ENCODE peak calls at places on chromosome 13, in eight cellular contexts. M, C, X, B, A, G, J and R are unnamed samples.

GRCh38 chr13:85519363-85519762 is 279.9 kb downstream of the SLITRK6 start:
- DNase-seq in M (no peak), C (no peak), X (no peak), B (no peak), A (no peak), G (no peak), J (no peak), R (no peak)

GRCh38 chr13:62973804-62974203 is 1558.2 kb upstream of the PCDH20 start:
- DNase-seq in M (no peak), C (no peak), X (no peak), B (peak), A (no peak), G (no peak), J (no peak), R (no peak)

GRCh38 chr13:26616126-26616525 is 58.6 kb downstream of the WASF3 start:
- DNase-seq in M (peak), C (peak), X (no peak), B (no peak), A (no peak), G (peak), J (no peak), R (no peak)

GRCh38 chr13:104586010-104586746 is 1520.0 kb upstream of the SLC10A2 start:
- DNase-seq in M (no peak), C (peak), X (no peak), B (no peak), A (no peak), G (peak), J (no peak), R (no peak)

GRCh38 chr13:84543976-84544375 is 661.7 kb upstream of the SLITRK1 start:
- DNase-seq in M (no peak), C (no peak), X (no peak), B (no peak), A (no peak), G (no peak), J (no peak), R (no peak)

GRCh38 chr13:113411216-113412023 is 41.9 kb downstream of the ADPRHL1 start:
- DNase-seq in M (peak), C (peak), X (peak), B (no peak), A (peak), G (peak), J (no peak), R (no peak)

GRCh38 chr13:101869553-101869952 is 417.1 kb downstream of the ITGBL1 start:
- DNase-seq in M (peak), C (peak), X (no peak), B (no peak), A (no peak), G (no peak), J (no peak), R (no peak)

GRCh38 chr13:49690133-49690989 is 925 bp downstream of the EBPL start:
- DNase-seq in M (no peak), C (peak), X (no peak), B (no peak), A (no peak), G (peak), J (no peak), R (no peak)

GRCh38 chr13:105207586-105208293 is 1327.7 kb downstream of the EFNB2 start:
- DNase-seq in M (no peak), C (no peak), X (no peak), B (no peak), A (no peak), G (peak), J (no peak), R (no peak)

GRCh38 chr13:108283110-108283509 is 13.6 kb downstream of the TNFSF13B start:
- DNase-seq in M (peak), C (no peak), X (no peak), B (no peak), A (no peak), G (peak), J (no peak), R (no peak)

GRCh38 chr13:49298903-49299605 is 51.3 kb downstream of the CDADC1 start:
- DNase-seq in M (no peak), C (no peak), X (no peak), B (no peak), A (no peak), G (no peak), J (no peak), R (no peak)

GRCh38 chr13:51783432-51784094 is 20.4 kb downstream of the DHRS12 start:
- DNase-seq in M (no peak), C (no peak), X (no peak), B (no peak), A (no peak), G (no peak), J (no peak), R (no peak)

GRCh38 chr13:106471957-106472543 is 63.4 kb downstream of the EFNB2 start:
- DNase-seq in M (peak), C (peak), X (peak), B (peak), A (peak), G (peak), J (no peak), R (no peak)

GRCh38 chr13:52103386-52103785 is 25.5 kb downstream of the NEK5 start:
- DNase-seq in M (no peak), C (no peak), X (no peak), B (no peak), A (no peak), G (no peak), J (no peak), R (no peak)

GRCh38 chr13:108328848-108329247 is 59.3 kb downstream of the TNFSF13B start:
- DNase-seq in M (no peak), C (no peak), X (no peak), B (no peak), A (no peak), G (no peak), J (no peak), R (no peak)

GRCh38 chr13:113353254-113353653 is 10.7 kb downstream of the GRTP1 start:
- DNase-seq in M (no peak), C (no peak), X (no peak), B (no peak), A (no peak), G (no peak), J (no peak), R (no peak)

GRCh38 chr13:41788552-41788951 is 172.4 kb downstream of the VWA8 start:
- DNase-seq in M (no peak), C (no peak), X (no peak), B (no peak), A (no peak), G (peak), J (no peak), R (no peak)

GRCh38 chr13:24618219-24618955 is 61.8 kb upstream of the ATP12A start:
- DNase-seq in M (no peak), C (no peak), X (no peak), B (no peak), A (no peak), G (no peak), J (peak), R (peak)

GRCh38 chr13:39317284-39317683 is 279.0 kb downstream of the NHLRC3 start:
- DNase-seq in M (peak), C (peak), X (peak), B (no peak), A (no peak), G (peak), J (no peak), R (no peak)

GRCh38 chr13:86846501-86846900 is 824.7 kb upstream of the SLITRK5 start:
- DNase-seq in M (no peak), C (peak), X (no peak), B (no peak), A (no peak), G (no peak), J (no peak), R (no peak)

GRCh38 chr13:108427355-108427754 is 157.8 kb downstream of the TNFSF13B start:
- DNase-seq in M (no peak), C (peak), X (no peak), B (no peak), A (no peak), G (no peak), J (no peak), R (no peak)

GRCh38 chr13:25420161-25420560 is 48.4 kb downstream of the ATP8A2 start:
- DNase-seq in M (no peak), C (no peak), X (no peak), B (no peak), A (no peak), G (no peak), J (no peak), R (no peak)

GRCh38 chr13:39765801-39766463 is 110.5 kb downstream of the COG6 start:
- DNase-seq in M (peak), C (peak), X (peak), B (peak), A (peak), G (peak), J (no peak), R (no peak)

GRCh38 chr13:113539176-113539575 is 45.4 kb upstream of the TFDP1 start:
- DNase-seq in M (no peak), C (no peak), X (no peak), B (peak), A (no peak), G (no peak), J (no peak), R (no peak)

GRCh38 chr13:111328111-111328802 is 7.8 kb downstream of the TEX29 start:
- DNase-seq in M (no peak), C (no peak), X (no peak), B (no peak), A (no peak), G (no peak), J (no peak), R (no peak)

GRCh38 chr13:43698743-43699142 is 88.0 kb downstream of the ENOX1 start:
- DNase-seq in M (peak), C (peak), X (no peak), B (no peak), A (no peak), G (peak), J (no peak), R (no peak)

GRCh38 chr13:100694722-100695644 is 20.4 kb upstream of the TMTC4 start:
- DNase-seq in M (peak), C (peak), X (no peak), B (no peak), A (peak), G (peak), J (no peak), R (no peak)

GRCh38 chr13:20525144-20525600 is 485 bp downstream of the CRYL1 start:
- DNase-seq in M (no peak), C (no peak), X (no peak), B (peak), A (peak), G (peak), J (no peak), R (no peak)

GRCh38 chr13:98171806-98172569 is 5.1 kb downstream of the RNF113B start:
- DNase-seq in M (peak), C (peak), X (peak), B (no peak), A (peak), G (peak), J (no peak), R (no peak)

GRCh38 chr13:80726895-80727294 is 386.0 kb upstream of the SPRY2 start:
- DNase-seq in M (no peak), C (no peak), X (no peak), B (no peak), A (no peak), G (no peak), J (no peak), R (no peak)

GRCh38 chr13:42835012-42835411 is 53.6 kb downstream of the FAM216B start:
- DNase-seq in M (no peak), C (no peak), X (no peak), B (no peak), A (no peak), G (no peak), J (no peak), R (no peak)

GRCh38 chr13:39823063-39823713 is 167.7 kb downstream of the COG6 start:
- DNase-seq in M (no peak), C (no peak), X (no peak), B (no peak), A (no peak), G (no peak), J (no peak), R (no peak)

DNA sequence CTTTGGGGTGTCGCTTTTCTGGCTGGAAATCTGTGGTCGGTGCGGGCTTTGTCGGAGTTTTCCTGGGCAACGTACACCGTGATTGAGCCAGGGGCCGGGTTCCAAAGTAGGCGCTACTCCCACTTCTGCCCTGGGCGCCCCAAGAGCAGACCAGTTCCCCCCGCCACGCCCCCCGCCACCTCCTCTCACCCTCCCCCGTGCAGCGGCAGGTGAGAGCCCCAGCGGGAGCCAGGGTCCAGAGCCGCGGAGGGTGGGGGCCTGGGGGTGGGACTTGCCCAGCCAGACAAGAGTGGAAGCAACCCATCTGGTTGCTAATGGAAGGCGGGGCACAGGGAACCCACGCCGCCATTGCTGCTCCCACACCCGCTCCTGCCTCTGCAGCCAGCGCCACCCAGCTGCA is 2195.9 kb downstream of the PCDH9 start:
- DNase-seq in M (no peak), C (no peak), X (no peak), B (no peak), A (no peak), G (no peak), J (no peak), R (no peak)
- TF ChIP-seq CTCF in M (no peak), C (no peak), X (no peak), B (no peak), A (no peak), G (no peak), J (no peak), R (no peak)

DNA sequence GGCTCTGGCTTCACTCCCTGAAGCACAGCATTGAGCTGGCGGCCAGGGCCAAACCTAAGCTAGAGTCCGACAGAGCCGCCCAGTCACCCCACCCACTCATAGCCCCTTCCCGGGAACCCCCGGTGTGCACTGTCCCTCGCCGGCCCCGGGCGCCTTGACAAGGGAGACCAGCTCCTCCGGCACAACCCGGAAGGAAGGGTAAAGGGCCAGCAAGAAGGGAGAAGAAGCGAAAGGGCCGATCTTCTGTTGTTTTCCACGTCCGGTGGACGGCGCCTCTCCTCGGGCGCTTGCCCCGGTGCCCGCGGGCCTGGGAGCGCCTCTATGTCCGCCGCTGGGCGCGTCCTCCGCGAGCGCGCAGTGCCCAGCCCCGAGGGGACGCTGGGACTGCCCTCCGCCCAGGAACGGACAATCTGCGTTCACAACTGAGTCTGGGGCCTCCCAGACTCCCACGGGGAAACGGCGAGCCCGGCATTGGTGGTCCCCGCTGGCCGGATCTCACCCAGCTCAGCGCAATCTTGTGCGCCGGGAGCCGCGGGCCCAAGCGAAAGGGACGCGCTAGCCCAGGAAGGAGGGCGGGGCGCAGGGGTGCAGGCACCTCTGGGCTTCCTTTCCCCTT is 172.5 kb upstream of the MIR17HG start:
- DNase-seq in M (no peak), C (no peak), X (no peak), B (peak), A (no peak), G (peak), J (no peak), R (no peak)
- H3K4me3 ChIP-seq in M (no peak), C (peak), X (peak), B (peak), A (peak), G (peak), J (no peak), R (no peak)

DNA sequence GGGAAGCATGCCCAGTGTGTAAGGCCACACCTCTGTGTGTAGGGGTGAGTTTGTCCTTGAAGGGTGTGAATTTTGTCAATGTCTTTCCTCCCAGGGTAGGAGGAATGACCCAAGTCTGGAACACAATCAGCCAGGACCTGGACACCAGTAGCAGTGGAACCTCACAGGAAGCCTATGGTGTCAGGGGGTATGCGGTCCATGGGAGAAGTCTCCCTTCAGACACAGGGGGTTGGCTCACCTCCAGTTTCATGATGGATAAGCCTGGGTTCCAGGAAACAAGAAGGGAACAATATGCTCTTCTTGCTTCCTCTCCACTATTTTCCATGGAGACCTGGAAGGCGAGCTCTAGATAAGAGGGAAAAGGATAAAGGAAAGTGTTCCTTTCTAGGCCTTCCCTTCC is 23.9 kb downstream of the B3GLCT start:
- DNase-seq in M (no peak), C (no peak), X (no peak), B (no peak), A (no peak), G (peak), J (no peak), R (no peak)
- TF ChIP-seq CTCF in M (no peak), C (no peak), X (no peak), B (no peak), A (no peak), G (no peak), J (no peak), R (no peak)

GRCh38 chr13:99314640-99315176 is 7.5 kb upstream of the GPR183 start:
- DNase-seq in M (no peak), C (peak), X (no peak), B (no peak), A (no peak), G (peak), J (no peak), R (no peak)

GRCh38 chr13:99315186-99315585 is 8.0 kb upstream of the GPR183 start:
- DNase-seq in M (no peak), C (no peak), X (no peak), B (no peak), A (no peak), G (no peak), J (no peak), R (no peak)

GRCh38 chr13:99316224-99316623 is 9.0 kb upstream of the GPR183 start:
- DNase-seq in M (no peak), C (no peak), X (no peak), B (no peak), A (no peak), G (no peak), J (no peak), R (no peak)

GRCh38 chr13:99313941-99314340 is 6.7 kb upstream of the GPR183 start:
- DNase-seq in M (no peak), C (no peak), X (no peak), B (no peak), A (no peak), G (no peak), J (no peak), R (no peak)

GRCh38 chr13:99316657-99317244 is 9.6 kb upstream of the GPR183 start:
- DNase-seq in M (no peak), C (peak), X (no peak), B (no peak), A (no peak), G (no peak), J (no peak), R (no peak)
- H3K4me3 ChIP-seq in M (no peak), C (no peak), X (no peak), B (no peak), A (no peak), G (no peak), J (no peak), R (no peak)